ENCODE peak calls at places on chromosomes 3 and 15, in six cellular contexts. One of them, this sample, is unnamed.
A peak's percentile ranks its signal among the peaks of the same experiment; 100 is the strongest.

GRCh38 chr3:125651246-125651645 is 55.9 kb upstream of the OSBPL11 start:
- DNase-seq in MM.1S: no peak
- DNase-seq in astrocyte of the spinal cord: peak; percentile 18
- DNase-seq in upper lobe of right lung: no peak
- DNase-seq in AG04450: no peak
- DNase-seq in tibial artery: no peak
- DNase-seq in this sample: peak; percentile 7

GRCh38 chr15:62107561-62108110 is 40.9 kb downstream of the C2CD4A start:
- DNase-seq in astrocyte of the spinal cord: no peak
- DNase-seq in upper lobe of right lung: no peak
- DNase-seq in tibial artery: no peak
- DNase-seq in AG04450: no peak
- DNase-seq in MM.1S: no peak
- DNase-seq in this sample: no peak

GRCh38 chr3:177041021-177041729 is 156.1 kb downstream of the TBL1XR1 start:
- DNase-seq in upper lobe of right lung: no peak
- DNase-seq in MM.1S: no peak
- DNase-seq in tibial artery: peak; percentile 68
- DNase-seq in astrocyte of the spinal cord: no peak
- DNase-seq in AG04450: no peak
- DNase-seq in this sample: no peak

GRCh38 chr15:100889359-100890058 is 9.9 kb downstream of the ALDH1A3 start:
- DNase-seq in MM.1S: no peak
- DNase-seq in astrocyte of the spinal cord: peak; percentile 78
- DNase-seq in upper lobe of right lung: peak; percentile 67
- DNase-seq in tibial artery: peak; percentile 77
- DNase-seq in AG04450: peak; percentile 69
- DNase-seq in this sample: peak; percentile 63

GRCh38 chr3:147963711-147964110 is 554.5 kb downstream of the ZIC1 start:
- DNase-seq in upper lobe of right lung: no peak
- DNase-seq in astrocyte of the spinal cord: no peak
- DNase-seq in MM.1S: no peak
- DNase-seq in tibial artery: no peak
- DNase-seq in AG04450: no peak
- DNase-seq in this sample: no peak

GRCh38 chr3:160078533-160078932 is 89.9 kb downstream of the IL12A start:
- DNase-seq in upper lobe of right lung: no peak
- DNase-seq in AG04450: no peak
- DNase-seq in MM.1S: no peak
- DNase-seq in tibial artery: no peak
- DNase-seq in astrocyte of the spinal cord: no peak
- DNase-seq in this sample: no peak

GRCh38 chr3:9254764-9255163 is 5.3 kb upstream of the SRGAP3 start:
- DNase-seq in tibial artery: no peak
- DNase-seq in MM.1S: no peak
- DNase-seq in astrocyte of the spinal cord: no peak
- DNase-seq in upper lobe of right lung: no peak
- DNase-seq in AG04450: no peak
- DNase-seq in this sample: no peak

GRCh38 chr15:47609693-47610092 is 107.6 kb upstream of the SEMA6D start:
- DNase-seq in tibial artery: no peak
- DNase-seq in MM.1S: no peak
- DNase-seq in astrocyte of the spinal cord: no peak
- DNase-seq in AG04450: no peak
- DNase-seq in upper lobe of right lung: no peak
- DNase-seq in this sample: no peak

GRCh38 chr3:146189519-146190173 is 28.7 kb upstream of the PLOD2 start:
- DNase-seq in upper lobe of right lung: no peak
- DNase-seq in AG04450: peak; percentile 10
- DNase-seq in tibial artery: no peak
- DNase-seq in astrocyte of the spinal cord: peak; percentile 59
- DNase-seq in MM.1S: peak; percentile 64
- DNase-seq in this sample: no peak

GRCh38 chr3:160376681-160377080 is 22.3 kb downstream of the IFT80 start:
- DNase-seq in AG04450: no peak
- DNase-seq in tibial artery: no peak
- DNase-seq in astrocyte of the spinal cord: no peak
- DNase-seq in upper lobe of right lung: no peak
- DNase-seq in MM.1S: no peak
- DNase-seq in this sample: no peak

GRCh38 chr3:184234224-184234623 is 4.8 kb downstream of the VWA5B2 start:
- DNase-seq in MM.1S: no peak
- DNase-seq in AG04450: peak; percentile 38
- DNase-seq in astrocyte of the spinal cord: peak; percentile 80
- DNase-seq in tibial artery: no peak
- DNase-seq in upper lobe of right lung: peak; percentile 80
- DNase-seq in this sample: peak; percentile 79

GRCh38 chr15:66900586-66901310 is 164.7 kb upstream of the SMAD3 start:
- DNase-seq in astrocyte of the spinal cord: no peak
- DNase-seq in MM.1S: no peak
- DNase-seq in upper lobe of right lung: no peak
- DNase-seq in tibial artery: peak; percentile 61
- DNase-seq in AG04450: no peak
- DNase-seq in this sample: no peak

GRCh38 chr3:100522125-100522524 is 29.7 kb downstream of the TMEM45A start:
- DNase-seq in upper lobe of right lung: no peak
- DNase-seq in astrocyte of the spinal cord: no peak
- DNase-seq in tibial artery: no peak
- DNase-seq in MM.1S: no peak
- DNase-seq in AG04450: no peak
- DNase-seq in this sample: no peak

GRCh38 chr3:146589899-146590508 is 15.1 kb downstream of the PLSCR5 start:
- DNase-seq in tibial artery: no peak
- DNase-seq in AG04450: peak; percentile 15
- DNase-seq in astrocyte of the spinal cord: peak; percentile 65
- DNase-seq in upper lobe of right lung: no peak
- DNase-seq in MM.1S: peak; percentile 53
- DNase-seq in this sample: no peak

GRCh38 chr3:149077638-149078037 is 8.7 kb downstream of the HLTF start:
- DNase-seq in MM.1S: no peak
- DNase-seq in tibial artery: no peak
- DNase-seq in AG04450: peak; percentile 10
- DNase-seq in upper lobe of right lung: no peak
- DNase-seq in astrocyte of the spinal cord: peak; percentile 68
- DNase-seq in this sample: peak; percentile 23

GRCh38 chr15:79950247-79950646 is 20.7 kb downstream of the BCL2A1 start:
- DNase-seq in tibial artery: no peak
- DNase-seq in AG04450: no peak
- DNase-seq in MM.1S: no peak
- DNase-seq in upper lobe of right lung: no peak
- DNase-seq in astrocyte of the spinal cord: no peak
- DNase-seq in this sample: no peak

GRCh38 chr3:94360982-94361381 is 298.1 kb downstream of the NSUN3 start:
- DNase-seq in astrocyte of the spinal cord: peak; percentile 49
- DNase-seq in tibial artery: peak; percentile 70
- DNase-seq in upper lobe of right lung: no peak
- DNase-seq in MM.1S: no peak
- DNase-seq in AG04450: no peak
- DNase-seq in this sample: no peak

GRCh38 chr3:11323827-11324226 is 51.6 kb downstream of the ATG7 start:
- DNase-seq in MM.1S: no peak
- DNase-seq in AG04450: no peak
- DNase-seq in upper lobe of right lung: no peak
- DNase-seq in tibial artery: no peak
- DNase-seq in astrocyte of the spinal cord: peak; percentile 43
- DNase-seq in this sample: no peak

GRCh38 chr3:64105816-64106215 is 82.5 kb upstream of the PSMD6 start:
- DNase-seq in upper lobe of right lung: no peak
- DNase-seq in astrocyte of the spinal cord: no peak
- DNase-seq in MM.1S: no peak
- DNase-seq in tibial artery: no peak
- DNase-seq in AG04450: no peak
- DNase-seq in this sample: no peak

GRCh38 chr3:114538211-114538610 is 244.4 kb downstream of the TIGIT start:
- DNase-seq in tibial artery: no peak
- DNase-seq in astrocyte of the spinal cord: no peak
- DNase-seq in AG04450: no peak
- DNase-seq in upper lobe of right lung: no peak
- DNase-seq in MM.1S: no peak
- DNase-seq in this sample: no peak

GRCh38 chr3:36548712-36549111 is 168.4 kb downstream of the STAC start:
- DNase-seq in MM.1S: no peak
- DNase-seq in upper lobe of right lung: no peak
- DNase-seq in astrocyte of the spinal cord: no peak
- DNase-seq in AG04450: no peak
- DNase-seq in tibial artery: no peak
- DNase-seq in this sample: no peak

GRCh38 chr3:2544718-2545117 is 446.1 kb downstream of the CNTN4 start:
- DNase-seq in MM.1S: no peak
- DNase-seq in upper lobe of right lung: no peak
- DNase-seq in tibial artery: no peak
- DNase-seq in AG04450: no peak
- DNase-seq in astrocyte of the spinal cord: no peak
- DNase-seq in this sample: no peak

GRCh38 chr3:49173116-49173791 is 1.9 kb downstream of the KLHDC8B start:
- DNase-seq in AG04450: no peak
- DNase-seq in MM.1S: no peak
- DNase-seq in tibial artery: no peak
- DNase-seq in upper lobe of right lung: no peak
- DNase-seq in astrocyte of the spinal cord: peak; percentile 25
- DNase-seq in this sample: no peak
- H3K4me3 ChIP-seq in AG04450: peak overlapping the region; percentile 83
- H3K4me3 ChIP-seq in MM.1S: no peak overlapping the region
- H3K4me3 ChIP-seq in tibial artery: peak overlapping the region; percentile 88
- H3K4me3 ChIP-seq in upper lobe of right lung: peak overlapping the region; percentile 91
- H3K4me3 ChIP-seq in astrocyte of the spinal cord: no peak overlapping the region
- H3K4me3 ChIP-seq in this sample: no peak overlapping the region

DNA sequence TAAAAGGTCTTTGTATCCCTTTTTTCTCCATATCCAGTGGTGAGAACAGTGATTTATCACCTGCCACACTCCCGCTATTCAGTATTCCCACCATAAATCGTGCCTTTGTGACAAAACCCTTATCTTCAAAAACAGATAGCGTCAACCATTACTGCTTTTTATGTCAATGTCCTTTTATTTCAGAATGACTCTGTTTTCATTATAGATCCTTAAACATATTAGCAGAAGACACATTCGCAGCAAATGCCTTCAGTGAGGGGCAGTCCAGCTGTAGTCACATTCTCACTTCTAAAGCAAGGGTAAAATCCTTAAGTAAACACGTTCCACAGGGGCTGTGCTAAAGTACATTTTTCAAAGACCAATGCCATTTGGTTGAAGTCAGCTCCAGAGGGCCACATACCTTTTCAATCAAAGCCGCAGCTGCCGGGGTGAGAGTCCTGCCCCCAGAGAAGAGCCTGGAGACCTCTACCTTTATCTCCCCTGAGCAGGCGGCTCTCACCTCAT is 53.5 kb downstream of the PDZRN3 start:
- DNase-seq in astrocyte of the spinal cord: no peak
- DNase-seq in upper lobe of right lung: no peak
- DNase-seq in tibial artery: no peak
- DNase-seq in MM.1S: no peak
- DNase-seq in AG04450: no peak
- DNase-seq in this sample: no peak
- H3K4me3 ChIP-seq in astrocyte of the spinal cord: no peak overlapping the region
- H3K4me3 ChIP-seq in upper lobe of right lung: no peak overlapping the region
- H3K4me3 ChIP-seq in tibial artery: no peak overlapping the region
- H3K4me3 ChIP-seq in MM.1S: no peak overlapping the region
- H3K4me3 ChIP-seq in AG04450: no peak overlapping the region
- H3K4me3 ChIP-seq in this sample: no peak overlapping the region

GRCh38 chr3:120427201-120427600 is 23.6 kb downstream of the FSTL1 start:
- DNase-seq in tibial artery: no peak
- DNase-seq in upper lobe of right lung: no peak
- DNase-seq in MM.1S: no peak
- DNase-seq in astrocyte of the spinal cord: no peak
- DNase-seq in AG04450: no peak
- DNase-seq in this sample: no peak

GRCh38 chr3:120425196-120425595 is 25.6 kb downstream of the FSTL1 start:
- DNase-seq in tibial artery: no peak
- DNase-seq in AG04450: no peak
- DNase-seq in MM.1S: no peak
- DNase-seq in astrocyte of the spinal cord: no peak
- DNase-seq in upper lobe of right lung: no peak
- DNase-seq in this sample: no peak

GRCh38 chr3:120423432-120423831 is 27.4 kb downstream of the FSTL1 start:
- DNase-seq in AG04450: no peak
- DNase-seq in upper lobe of right lung: no peak
- DNase-seq in tibial artery: no peak
- DNase-seq in astrocyte of the spinal cord: no peak
- DNase-seq in MM.1S: no peak
- DNase-seq in this sample: no peak

GRCh38 chr3:120425877-120426276 is 24.9 kb downstream of the FSTL1 start:
- DNase-seq in upper lobe of right lung: no peak
- DNase-seq in MM.1S: no peak
- DNase-seq in astrocyte of the spinal cord: peak; percentile 90
- DNase-seq in AG04450: peak; percentile 78
- DNase-seq in tibial artery: peak; percentile 75
- DNase-seq in this sample: no peak

GRCh38 chr3:120424506-120424905 is 26.3 kb downstream of the FSTL1 start:
- DNase-seq in astrocyte of the spinal cord: no peak
- DNase-seq in upper lobe of right lung: no peak
- DNase-seq in AG04450: no peak
- DNase-seq in MM.1S: no peak
- DNase-seq in tibial artery: no peak
- DNase-seq in this sample: no peak
- H3K4me3 ChIP-seq in astrocyte of the spinal cord: no peak overlapping the region
- H3K4me3 ChIP-seq in upper lobe of right lung: no peak overlapping the region
- H3K4me3 ChIP-seq in AG04450: no peak overlapping the region
- H3K4me3 ChIP-seq in MM.1S: no peak overlapping the region
- H3K4me3 ChIP-seq in tibial artery: no peak overlapping the region
- H3K4me3 ChIP-seq in this sample: no peak overlapping the region

GRCh38 chr3:53169832-53170324 is 8.9 kb downstream of the PRKCD start:
- DNase-seq in astrocyte of the spinal cord: no peak
- DNase-seq in AG04450: no peak
- DNase-seq in tibial artery: no peak
- DNase-seq in MM.1S: no peak
- DNase-seq in upper lobe of right lung: no peak
- DNase-seq in this sample: no peak

GRCh38 chr3:53169045-53169831 is 8.2 kb downstream of the PRKCD start:
- DNase-seq in astrocyte of the spinal cord: no peak
- DNase-seq in AG04450: no peak
- DNase-seq in MM.1S: no peak
- DNase-seq in tibial artery: no peak
- DNase-seq in upper lobe of right lung: peak; percentile 76
- DNase-seq in this sample: no peak

GRCh38 chr3:53167418-53168174 is 6.6 kb downstream of the PRKCD start:
- DNase-seq in MM.1S: no peak
- DNase-seq in upper lobe of right lung: no peak
- DNase-seq in tibial artery: no peak
- DNase-seq in astrocyte of the spinal cord: no peak
- DNase-seq in AG04450: no peak
- DNase-seq in this sample: no peak

GRCh38 chr3:53166781-53167291 is 5.8 kb downstream of the PRKCD start:
- DNase-seq in upper lobe of right lung: peak; percentile 88
- DNase-seq in MM.1S: no peak
- DNase-seq in tibial artery: peak; percentile 84
- DNase-seq in astrocyte of the spinal cord: peak; percentile 46
- DNase-seq in AG04450: peak; percentile 11
- DNase-seq in this sample: no peak

GRCh38 chr3:53168175-53168923 is 7.3 kb downstream of the PRKCD start:
- DNase-seq in astrocyte of the spinal cord: no peak
- DNase-seq in tibial artery: no peak
- DNase-seq in upper lobe of right lung: no peak
- DNase-seq in AG04450: no peak
- DNase-seq in MM.1S: no peak
- DNase-seq in this sample: no peak
- H3K4me3 ChIP-seq in astrocyte of the spinal cord: no peak overlapping the region
- H3K4me3 ChIP-seq in tibial artery: peak overlapping the region; percentile 16
- H3K4me3 ChIP-seq in upper lobe of right lung: peak overlapping the region; percentile 23
- H3K4me3 ChIP-seq in AG04450: no peak overlapping the region
- H3K4me3 ChIP-seq in MM.1S: no peak overlapping the region
- H3K4me3 ChIP-seq in this sample: no peak overlapping the region

GRCh38 chr3:86774082-86774691 is 216.8 kb downstream of the VGLL3 start:
- DNase-seq in MM.1S: peak; percentile 58
- DNase-seq in upper lobe of right lung: no peak
- DNase-seq in AG04450: no peak
- DNase-seq in astrocyte of the spinal cord: peak; percentile 60
- DNase-seq in tibial artery: no peak
- DNase-seq in this sample: no peak
- H3K4me3 ChIP-seq in MM.1S: no peak overlapping the region
- H3K4me3 ChIP-seq in upper lobe of right lung: no peak overlapping the region
- H3K4me3 ChIP-seq in AG04450: no peak overlapping the region
- H3K4me3 ChIP-seq in astrocyte of the spinal cord: no peak overlapping the region
- H3K4me3 ChIP-seq in tibial artery: no peak overlapping the region
- H3K4me3 ChIP-seq in this sample: no peak overlapping the region

This sample was measured in kidney epithelial cell.